ENCODE peak calls at places on chromosomes 16 and 17, in six cellular contexts. C is astrocyte of the spinal cord, M is progenitor cell of endocrine pancreas, P is C1 segment of cervical spinal cord, X is stomach, N is COR-L47. Z is an unnamed sample.

GRCh38 chr16:87652799-87653198 is 50.5 kb downstream of the JPH3 start:
- DNase-seq in C (no peak), M (no peak), P (no peak), X (no peak), N (no peak), Z (no peak)

GRCh38 chr17:67569873-67570272 is 147.9 kb upstream of the NOL11 start:
- DNase-seq in C (no peak), M (no peak), P (peak; percentile 72), X (no peak), N (no peak), Z (no peak)

GRCh38 chr17:47862621-47863440 is 11.9 kb upstream of the SP6 start:
- DNase-seq in C (peak; percentile 57), M (no peak), P (no peak), X (no peak), N (peak; percentile 70), Z (no peak)

GRCh38 chr16:67967183-67967955 is 1.1 kb downstream of the SLC12A4 start:
- DNase-seq in C (no peak), M (no peak), P (no peak), X (no peak), N (no peak), Z (no peak)

GRCh38 chr17:31594416-31594815 is 202.9 kb downstream of the RAB11FIP4 start:
- DNase-seq in C (no peak), M (no peak), P (no peak), X (no peak), N (no peak), Z (no peak)

GRCh38 chr17:36703860-36704266 is 102.5 kb downstream of the MRM1 start:
- DNase-seq in C (peak; percentile 16), M (peak; percentile 89), P (peak; percentile 25), X (no peak), N (no peak), Z (no peak)

GRCh38 chr17:59914274-59914854 is 21.4 kb downstream of the RPS6KB1 start:
- DNase-seq in C (peak; percentile 37), M (no peak), P (no peak), X (no peak), N (peak; percentile 12), Z (peak; percentile 1)

GRCh38 chr16:25192096-25192495 is 24.7 kb upstream of the AQP8 start:
- DNase-seq in C (no peak), M (no peak), P (no peak), X (no peak), N (no peak), Z (no peak)

GRCh38 chr16:69535123-69536050 is 30.4 kb upstream of the NFAT5 start:
- DNase-seq in C (peak; percentile 47), M (no peak), P (no peak), X (no peak), N (no peak), Z (no peak)

GRCh38 chr16:54390095-54390494 is 103.5 kb upstream of the IRX3 start:
- DNase-seq in C (no peak), M (no peak), P (no peak), X (no peak), N (no peak), Z (no peak)

GRCh38 chr17:15422392-15422957 is 44.9 kb downstream of the CDRT4 start:
- DNase-seq in C (no peak), M (no peak), P (no peak), X (no peak), N (no peak), Z (no peak)

GRCh38 chr17:81869221-81870154 is 1.6 kb downstream of the ARHGDIA start:
- DNase-seq in C (no peak), M (peak; percentile 65), P (no peak), X (peak; percentile 33), N (no peak), Z (no peak)

GRCh38 chr17:75535119-75535537 is 9.6 kb downstream of the LLGL2 start:
- DNase-seq in C (no peak), M (peak; percentile 52), P (no peak), X (peak; percentile 53), N (no peak), Z (no peak)

GRCh38 chr17:73394523-73395450 is 83.0 kb upstream of the CDC42EP4 start:
- DNase-seq in C (no peak), M (no peak), P (no peak), X (no peak), N (no peak), Z (no peak)

GRCh38 chr17:42313773-42314566 is 25.7 kb downstream of the STAT5A start:
- DNase-seq in C (no peak), M (no peak), P (no peak), X (no peak), N (no peak), Z (no peak)

GRCh38 chr16:21952040-21952792 is 945 bp upstream of the UQCRC2 start:
- DNase-seq in C (peak; percentile 71), M (peak; percentile 14), P (no peak), X (peak; percentile 70), N (peak; percentile 36), Z (peak; percentile 72)

GRCh38 chr17:63696381-63696961 is 3.5 kb downstream of the LIMD2 start:
- DNase-seq in C (peak; percentile 34), M (no peak), P (peak; percentile 13), X (peak; percentile 27), N (no peak), Z (no peak)

GRCh38 chr17:79991924-79992656 is 43.6 kb downstream of the TBC1D16 start:
- DNase-seq in C (peak; percentile 29), M (no peak), P (peak; percentile 64), X (peak; percentile 50), N (no peak), Z (no peak)

GRCh38 chr17:73827627-73828241 is 183.5 kb upstream of the SDK2 start:
- DNase-seq in C (no peak), M (no peak), P (no peak), X (no peak), N (no peak), Z (no peak)

GRCh38 chr16:25553711-25554436 is 137.9 kb upstream of the HS3ST4 start:
- DNase-seq in C (no peak), M (no peak), P (no peak), X (no peak), N (no peak), Z (no peak)

GRCh38 chr17:37614391-37614790 is 5.2 kb upstream of the SYNRG start:
- DNase-seq in C (peak; percentile 76), M (no peak), P (no peak), X (no peak), N (no peak), Z (no peak)

GRCh38 chr16:78669994-78670393 is 570.5 kb downstream of the WWOX start:
- DNase-seq in C (peak; percentile 31), M (no peak), P (no peak), X (no peak), N (no peak), Z (no peak)

GRCh38 chr16:6804461-6804860 is 528.2 kb upstream of the RBFOX1 start:
- DNase-seq in C (no peak), M (no peak), P (no peak), X (no peak), N (no peak), Z (no peak)

GRCh38 chr17:82780981-82781893 is 29.4 kb downstream of the TBCD start:
- DNase-seq in C (no peak), M (no peak), P (no peak), X (no peak), N (no peak), Z (no peak)

GRCh38 chr16:87924937-87925670 is 11.2 kb downstream of the CA5A start:
- DNase-seq in C (no peak), M (no peak), P (no peak), X (peak; percentile 82), N (peak; percentile 97), Z (peak; percentile 25)

GRCh38 chr16:49365711-49366509 is 7.7 kb upstream of the C16orf78 start:
- DNase-seq in C (no peak), M (no peak), P (no peak), X (no peak), N (no peak), Z (peak; percentile 5)

GRCh38 chr17:16377804-16378400 is 3.0 kb upstream of the UBB start:
- DNase-seq in C (peak; percentile 44), M (no peak), P (no peak), X (no peak), N (no peak), Z (no peak)

GRCh38 chr17:63843387-63844292 is 1.2 kb upstream of the SMARCD2 start:
- DNase-seq in C (peak; percentile 27), M (no peak), P (no peak), X (peak; percentile 41), N (no peak), Z (peak; percentile 46)

GRCh38 chr16:8764486-8765250 is 32.8 kb downstream of the TMEM186 start:
- DNase-seq in C (no peak), M (no peak), P (no peak), X (no peak), N (no peak), Z (no peak)

GRCh38 chr17:978110-979093 is 1.2 kb downstream of the NXN start:
- DNase-seq in C (peak; percentile 15), M (peak; percentile 36), P (no peak), X (peak; percentile 32), N (no peak), Z (no peak)

GRCh38 chr16:12758031-12758669 is 45.5 kb downstream of the CPPED1 start:
- DNase-seq in C (peak; percentile 6), M (no peak), P (no peak), X (no peak), N (peak; percentile 16), Z (peak; percentile 12)